ENCODE peak calls at places on chromosomes 2 and 18, in nine cellular contexts. E is sigmoid colon; V is CD8-positive, alpha-beta memory T cell; Z is fibroblast of lung; L is CD4-positive, CD25-positive, alpha-beta regulatory T cell; R is pancreas; Y is stomach; O is tibial artery; S is prostate gland. F is an unnamed sample.
A peak's percentile ranks its signal among the peaks of the same experiment; 100 is the strongest.

GRCh38 chr2:239930871-239931771 is 94.0 kb downstream of the NDUFA10 start:
- DNase-seq in O (no peak), Z (no peak), Y (peak; percentile 20), L (no peak), R (peak; percentile 22), S (no peak), V (no peak), E (peak; percentile 46), F (no peak)

GRCh38 chr18:22020127-22020866 is 149.1 kb upstream of the GATA6 start:
- DNase-seq in L (no peak), R (no peak), O (no peak), V (no peak), E (no peak), S (no peak), Z (no peak), Y (peak; percentile 51), F (no peak)

GRCh38 chr18:61322265-61322873 is 10.9 kb upstream of the CDH20 start:
- DNase-seq in S (no peak), Z (peak; percentile 54), R (no peak), E (no peak), Y (peak; percentile 44), L (no peak), O (peak; percentile 51), V (no peak), F (no peak)

GRCh38 chr2:15677141-15677911 is 85.7 kb downstream of the DDX1 start:
- DNase-seq in E (no peak), O (no peak), S (no peak), R (no peak), L (no peak), Z (no peak), V (no peak), Y (no peak), F (no peak)

GRCh38 chr18:45806226-45806625 is 19.2 kb upstream of the SIGLEC15 start:
- DNase-seq in E (no peak), L (no peak), V (no peak), R (no peak), S (no peak), Z (peak; percentile 46), O (no peak), Y (no peak), F (no peak)

GRCh38 chr2:63506350-63506749 is 81.9 kb downstream of the WDPCP start:
- DNase-seq in R (no peak), O (no peak), Z (no peak), S (no peak), L (no peak), Y (no peak), V (no peak), E (no peak), F (no peak)

GRCh38 chr2:107334311-107334710 is 448.3 kb upstream of the ST6GAL2 start:
- DNase-seq in R (no peak), V (no peak), Z (no peak), E (no peak), S (no peak), L (no peak), Y (no peak), O (no peak), F (no peak)

GRCh38 chr2:46849741-46850474 is 65.7 kb downstream of the MCFD2 start:
- DNase-seq in L (no peak), V (no peak), O (peak; percentile 34), Z (peak; percentile 96), E (peak; percentile 84), S (peak; percentile 26), Y (peak; percentile 51), R (no peak), F (no peak)

GRCh38 chr2:217653240-217653639 is 349.6 kb downstream of the TNS1 start:
- DNase-seq in Y (no peak), E (peak; percentile 87), R (no peak), V (no peak), L (no peak), S (peak; percentile 50), O (peak; percentile 89), Z (peak; percentile 72), F (no peak)

GRCh38 chr2:98508690-98509054 is 64.0 kb downstream of the INPP4A start:
- DNase-seq in Y (peak; percentile 41), O (peak; percentile 53), Z (peak; percentile 89), V (peak; percentile 14), R (no peak), E (peak; percentile 82), L (no peak), S (no peak), F (peak; percentile 80)
- H3K4me3 ChIP-seq in Y (no peak overlapping the region), O (no peak overlapping the region), Z (no peak overlapping the region), V (no peak overlapping the region), R (no peak overlapping the region), E (no peak overlapping the region), L (no peak overlapping the region), S (no peak overlapping the region), F (no peak overlapping the region)

DNA sequence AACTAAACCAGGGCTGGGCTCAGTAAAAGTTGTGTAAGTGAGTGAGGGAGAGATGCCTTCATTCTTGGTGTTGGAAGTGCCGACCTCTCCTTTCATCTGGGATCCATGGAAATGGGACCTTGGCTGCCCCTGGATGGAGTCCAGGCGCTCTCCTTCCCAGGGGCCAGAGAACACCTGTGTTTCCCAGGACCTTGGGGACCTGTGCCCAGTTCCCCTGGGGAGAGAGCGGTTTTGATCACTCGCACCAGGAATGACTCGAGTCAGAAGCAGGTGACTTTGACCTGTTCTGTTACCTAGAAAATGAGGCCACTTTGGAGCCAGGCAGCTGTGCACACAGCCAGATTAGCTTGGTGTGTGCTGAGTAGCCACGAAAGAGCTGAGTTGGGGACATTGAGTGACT is 97.3 kb downstream of the SH3BP4 start:
- DNase-seq in R (peak; percentile 95), S (no peak), E (no peak), O (no peak), Z (no peak), L (no peak), Y (peak; percentile 88), V (no peak), F (no peak)
- H3K4me1 ChIP-seq in R (peaks cover 92% of the 10 kb centered on the region), S (peaks cover 39% of the 10 kb centered on the region), E (peaks cover 4% of the 10 kb centered on the region), O (no peaks in the 10 kb centered on the region), Z (peaks cover 11% of the 10 kb centered on the region), L (no peaks in the 10 kb centered on the region), Y (peaks cover 46% of the 10 kb centered on the region), V (no peaks in the 10 kb centered on the region), F (no peaks in the 10 kb centered on the region)

DNA sequence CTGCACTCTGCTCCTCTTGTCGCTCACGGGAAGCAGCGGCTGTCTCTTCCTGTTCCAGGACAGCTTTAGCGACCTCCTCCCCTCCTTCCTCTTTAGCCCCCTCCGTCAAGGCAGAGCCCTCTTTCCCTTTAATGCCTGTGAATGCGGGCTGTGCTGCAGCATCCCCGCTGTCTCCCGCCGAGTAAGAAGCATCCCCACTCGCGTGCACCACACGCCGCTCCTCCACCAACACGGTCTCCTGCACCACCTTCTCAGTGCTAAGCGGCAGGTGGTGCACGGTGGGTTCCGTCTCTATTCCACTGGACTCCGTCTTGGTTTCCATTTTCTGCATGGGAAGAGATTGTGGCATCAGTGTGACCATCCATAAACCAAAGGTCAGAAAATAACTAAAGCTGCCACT is 101.6 kb upstream of the ZBTB14 start:
- DNase-seq in E (no peak), O (no peak), S (no peak), L (no peak), R (no peak), Z (no peak), V (no peak), Y (no peak), F (no peak)
- H3K36me3 ChIP-seq in E (no peaks in the 10 kb centered on the region), O (no peaks in the 10 kb centered on the region), S (no peaks in the 10 kb centered on the region), L (no peaks in the 10 kb centered on the region), R (no peaks in the 10 kb centered on the region), Z (no peaks in the 10 kb centered on the region), V (no peaks in the 10 kb centered on the region), Y (no peaks in the 10 kb centered on the region), F (no peaks in the 10 kb centered on the region)

GRCh38 chr2:3389193-3389592 is 9.7 kb downstream of the TRAPPC12 start:
- DNase-seq in S (no peak), V (no peak), O (no peak), L (no peak), E (no peak), Z (no peak), R (peak; percentile 55), Y (no peak), F (no peak)
- H3K4me3 ChIP-seq in S (no peak overlapping the region), V (no peak overlapping the region), O (no peak overlapping the region), L (no peak overlapping the region), E (no peak overlapping the region), Z (no peak overlapping the region), R (no peak overlapping the region), Y (no peak overlapping the region), F (no peak overlapping the region)

GRCh38 chr2:41828052-41828643 is 219.7 kb upstream of the PKDCC start:
- DNase-seq in S (no peak), L (no peak), R (no peak), Y (no peak), E (no peak), O (no peak), Z (no peak), V (no peak), F (no peak)
- H3K4me1 ChIP-seq in S (no peaks in the 10 kb centered on the region), L (no peaks in the 10 kb centered on the region), R (peaks cover 24% of the 10 kb centered on the region), Y (no peaks in the 10 kb centered on the region), E (no peaks in the 10 kb centered on the region), O (no peaks in the 10 kb centered on the region), Z (no peaks in the 10 kb centered on the region), V (no peaks in the 10 kb centered on the region), F (no peaks in the 10 kb centered on the region)